ENCODE peak calls at places on chromosomes 2 and 18, in seven cellular contexts. I is colonic mucosa, L is iPS DF 6.9, T is A549, S is Panc1, M is hepatocyte, R is GM12864. B is an unnamed sample.

GRCh38 chr18:58496937-58497336 is 132.0 kb downstream of the ALPK2 start:
- DNase-seq in L (no peak), R (no peak), T (peak), I (no peak), M (no peak), S (no peak), B (no peak)

GRCh38 chr2:225468131-225468530 is 68.6 kb downstream of the NYAP2 start:
- DNase-seq in L (no peak), T (no peak), M (no peak), R (no peak), S (no peak), I (no peak), B (no peak)

GRCh38 chr2:15178946-15179345 is 382.2 kb downstream of the NBAS start:
- DNase-seq in T (no peak), I (no peak), R (no peak), L (no peak), M (no peak), S (no peak), B (no peak)

GRCh38 chr2:28586864-28587263 is 91.0 kb downstream of the PLB1 start:
- DNase-seq in I (no peak), L (no peak), T (no peak), M (no peak), R (no peak), S (no peak), B (peak)

GRCh38 chr18:42792731-42793130 is 322.8 kb downstream of the RIT2 start:
- DNase-seq in M (no peak), T (no peak), L (no peak), S (no peak), R (no peak), I (no peak), B (no peak)

GRCh38 chr2:108171652-108172051 is 68.1 kb upstream of the SULT1C3 start:
- DNase-seq in I (no peak), R (no peak), M (no peak), T (no peak), L (no peak), S (no peak), B (no peak)

GRCh38 chr2:9335322-9335754 is 88.0 kb downstream of the ITGB1BP1 start:
- DNase-seq in T (no peak), R (no peak), M (peak), L (no peak), S (no peak), I (peak), B (no peak)

GRCh38 chr2:230974096-230974913 is 21.6 kb upstream of the SPATA3 start:
- DNase-seq in L (no peak), I (no peak), M (no peak), T (no peak), S (no peak), R (peak), B (peak)

GRCh38 chr2:101063352-101063751 is 61.3 kb downstream of the RPL31 start:
- DNase-seq in T (no peak), S (no peak), M (no peak), R (no peak), I (no peak), L (no peak), B (no peak)
- H3K4me3 ChIP-seq in T (peak), S (no peak), M (no peak), R (no peak), I (no peak), L (no peak), B (no peak)

DNA sequence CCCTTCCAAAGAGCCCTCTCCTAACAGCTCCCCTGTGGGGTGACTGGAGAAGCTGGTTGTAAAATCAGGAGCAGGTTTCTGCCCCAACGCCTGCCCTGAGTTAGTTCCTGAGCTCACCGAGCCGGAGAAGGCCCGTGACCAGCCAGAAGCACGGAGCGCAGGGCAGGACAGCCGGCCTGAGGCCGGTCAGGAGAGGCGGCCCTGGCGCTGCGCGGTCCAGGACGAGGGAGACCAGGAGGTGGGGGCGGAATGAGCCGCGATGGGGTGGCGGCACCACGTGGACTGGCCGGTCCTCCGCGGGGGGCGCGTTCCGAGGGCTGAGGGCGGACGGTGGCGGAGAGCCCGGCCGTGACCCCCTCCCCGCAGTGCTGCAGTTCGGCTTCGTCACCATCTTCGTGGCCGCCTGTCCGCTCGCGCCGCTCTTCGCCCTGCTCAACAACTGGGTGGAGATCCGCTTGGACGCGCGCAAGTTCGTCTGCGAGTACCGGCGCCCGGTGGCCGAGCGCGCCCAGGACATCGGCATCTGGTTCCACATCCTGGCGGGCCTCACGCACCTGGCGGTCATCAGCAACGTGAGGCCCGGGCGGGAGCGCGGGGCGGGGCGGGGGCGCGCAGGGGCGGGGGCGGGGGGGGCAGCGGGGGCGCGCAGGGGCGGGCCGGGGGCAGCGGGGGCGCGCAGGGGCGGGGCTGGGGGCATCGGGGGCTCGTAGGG is 29.0 kb downstream of the ANO7 start:
- DNase-seq in M (peak), L (no peak), I (peak), T (peak), S (no peak), R (peak), B (peak)
- H3K4me3 ChIP-seq in M (peak), L (peak), I (peak), T (peak), S (peak), R (peak), B (peak)

GRCh38 chr18:10475633-10476388 is 21.4 kb downstream of the APCDD1 start:
- DNase-seq in S (no peak), L (no peak), T (no peak), I (no peak), R (no peak), M (peak), B (no peak)
- H3K4me3 ChIP-seq in S (no peak), L (no peak), T (no peak), I (no peak), R (no peak), M (no peak), B (no peak)

GRCh38 chr2:202060218-202060617 is 12.8 kb upstream of the KIAA2012 start:
- DNase-seq in T (no peak), I (no peak), L (no peak), M (no peak), R (no peak), S (no peak), B (no peak)

GRCh38 chr2:202051499-202052161 is 18.0 kb downstream of the FZD7 start:
- DNase-seq in I (no peak), S (no peak), M (peak), R (no peak), T (no peak), L (no peak), B (no peak)

GRCh38 chr2:202052235-202052634 is 18.6 kb downstream of the FZD7 start:
- DNase-seq in S (no peak), L (no peak), T (no peak), M (no peak), I (no peak), R (no peak), B (no peak)

GRCh38 chr2:202054716-202055115 is 18.3 kb upstream of the KIAA2012 start:
- DNase-seq in I (no peak), R (no peak), M (no peak), T (no peak), S (no peak), L (no peak), B (no peak)

GRCh38 chr2:202056611-202057010 is 16.4 kb upstream of the KIAA2012 start:
- DNase-seq in I (no peak), M (no peak), L (no peak), T (no peak), R (no peak), S (no peak), B (no peak)
- H3K4me3 ChIP-seq in I (no peak), M (no peak), L (no peak), T (no peak), R (no peak), S (no peak), B (no peak)

GRCh38 chr18:650428-650858 is 7.0 kb upstream of the TYMS start:
- DNase-seq in S (no peak), T (no peak), L (no peak), I (no peak), M (no peak), R (no peak), B (peak)
- H3K4me3 ChIP-seq in S (no peak), T (no peak), L (no peak), I (no peak), M (no peak), R (no peak), B (no peak)

DNA sequence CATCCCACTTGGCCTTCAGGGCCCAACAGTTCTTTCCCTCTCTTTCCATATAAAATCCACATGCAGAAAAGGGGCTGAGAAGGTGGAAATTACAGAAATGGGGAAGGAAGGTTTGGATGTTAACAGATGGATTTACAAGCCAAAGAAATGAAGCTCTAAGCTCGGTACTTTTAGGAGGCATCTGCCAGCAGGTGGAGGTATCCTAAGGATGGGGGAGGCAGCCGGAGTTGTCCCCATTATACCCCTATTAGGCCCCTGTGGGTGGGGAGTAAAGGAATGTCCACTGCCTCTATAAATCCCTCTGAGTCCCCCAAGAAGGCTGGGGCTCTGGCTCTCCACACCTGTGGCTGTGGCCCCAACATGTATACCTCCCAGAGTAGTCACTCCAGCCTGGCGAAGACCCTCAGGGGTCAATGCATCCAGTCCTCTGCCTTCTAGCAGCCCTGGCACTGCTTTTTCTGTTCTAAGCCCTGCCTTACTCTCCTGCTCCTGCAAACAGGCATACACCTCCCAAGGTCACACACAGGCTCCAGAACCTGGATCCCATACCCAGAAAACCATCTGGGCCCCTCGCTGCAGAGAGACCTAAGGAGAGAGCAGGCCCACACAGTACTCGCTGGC is 1.2 kb downstream of the FBXO41 start:
- DNase-seq in I (no peak), T (no peak), R (no peak), L (no peak), M (no peak), S (no peak), B (no peak)
- H3K4me3 ChIP-seq in I (no peak), T (peak), R (peak), L (peak), M (no peak), S (peak), B (peak)